ENCODE peak calls at places on chromosomes 4 and X, in six cellular contexts. One of them, this sample, is unnamed.

GRCh38 chr4:67403342-67403741 is 142.0 kb downstream of the CENPC start:
- DNase-seq in frontal cortex: no peak
- DNase-seq in neuronal stem cell: no peak
- DNase-seq in H1: no peak
- DNase-seq in ureter: no peak
- DNase-seq in fibroblast of mammary gland: no peak
- DNase-seq in this sample: no peak

GRCh38 chr4:76984788-76985211 is 35.2 kb downstream of the SEPTIN11 start:
- DNase-seq in frontal cortex: no peak
- DNase-seq in neuronal stem cell: peak
- DNase-seq in H1: no peak
- DNase-seq in ureter: peak
- DNase-seq in fibroblast of mammary gland: peak
- DNase-seq in this sample: no peak

GRCh38 chr4:14650127-14650526 is 352.2 kb upstream of the CPEB2 start:
- DNase-seq in frontal cortex: no peak
- DNase-seq in neuronal stem cell: no peak
- DNase-seq in H1: no peak
- DNase-seq in ureter: no peak
- DNase-seq in fibroblast of mammary gland: peak
- DNase-seq in this sample: no peak

GRCh38 chrX:71540801-71541545 is 8.1 kb downstream of the OGT start:
- DNase-seq in frontal cortex: no peak
- DNase-seq in neuronal stem cell: no peak
- DNase-seq in H1: no peak
- DNase-seq in ureter: no peak
- DNase-seq in fibroblast of mammary gland: no peak
- DNase-seq in this sample: no peak

GRCh38 chr4:41930139-41930831 is 4.9 kb upstream of the TMEM33 start:
- DNase-seq in frontal cortex: no peak
- DNase-seq in neuronal stem cell: no peak
- DNase-seq in H1: no peak
- DNase-seq in ureter: no peak
- DNase-seq in fibroblast of mammary gland: no peak
- DNase-seq in this sample: no peak

GRCh38 chrX:119468930-119469635 is 839 bp downstream of the SLC25A5 start:
- DNase-seq in frontal cortex: peak
- DNase-seq in neuronal stem cell: peak
- DNase-seq in H1: peak
- DNase-seq in ureter: peak
- DNase-seq in fibroblast of mammary gland: peak
- DNase-seq in this sample: peak

GRCh38 chrX:132751043-132751690 is 207.3 kb downstream of the HS6ST2 start:
- DNase-seq in frontal cortex: no peak
- DNase-seq in neuronal stem cell: no peak
- DNase-seq in H1: no peak
- DNase-seq in ureter: no peak
- DNase-seq in fibroblast of mammary gland: no peak
- DNase-seq in this sample: no peak

GRCh38 chrX:75155830-75156525 is at the start of gene ABCB7:
- DNase-seq in frontal cortex: peak
- DNase-seq in neuronal stem cell: peak
- DNase-seq in H1: peak
- DNase-seq in ureter: peak
- DNase-seq in fibroblast of mammary gland: peak
- DNase-seq in this sample: peak

GRCh38 chr4:70601422-70602039 is 9.5 kb downstream of the AMBN start:
- DNase-seq in frontal cortex: no peak
- DNase-seq in neuronal stem cell: peak
- DNase-seq in H1: peak
- DNase-seq in ureter: peak
- DNase-seq in fibroblast of mammary gland: peak
- DNase-seq in this sample: peak

GRCh38 chr4:8268901-8269534 is 536 bp upstream of the HTRA3 start:
- DNase-seq in frontal cortex: no peak
- DNase-seq in neuronal stem cell: no peak
- DNase-seq in H1: no peak
- DNase-seq in ureter: no peak
- DNase-seq in fibroblast of mammary gland: no peak
- DNase-seq in this sample: no peak

GRCh38 chrX:131671714-131672113 is 127.8 kb downstream of the OR13H1 start:
- DNase-seq in frontal cortex: no peak
- DNase-seq in neuronal stem cell: no peak
- DNase-seq in H1: no peak
- DNase-seq in ureter: peak
- DNase-seq in fibroblast of mammary gland: no peak
- DNase-seq in this sample: no peak

GRCh38 chrX:71657267-71657666 is 10.1 kb upstream of the LOC101059915 start:
- DNase-seq in frontal cortex: no peak
- DNase-seq in neuronal stem cell: no peak
- DNase-seq in H1: no peak
- DNase-seq in ureter: no peak
- DNase-seq in fibroblast of mammary gland: peak
- DNase-seq in this sample: no peak

GRCh38 chr4:86011117-86011516 is 348.7 kb downstream of the MAPK10 start:
- DNase-seq in frontal cortex: no peak
- DNase-seq in neuronal stem cell: no peak
- DNase-seq in H1: no peak
- DNase-seq in ureter: no peak
- DNase-seq in fibroblast of mammary gland: peak
- DNase-seq in this sample: no peak

GRCh38 chr4:80005863-80006262 is 67.2 kb downstream of the ANTXR2 start:
- DNase-seq in frontal cortex: no peak
- DNase-seq in neuronal stem cell: no peak
- DNase-seq in H1: no peak
- DNase-seq in ureter: no peak
- DNase-seq in fibroblast of mammary gland: no peak
- DNase-seq in this sample: no peak

GRCh38 chrX:139930923-139931645 is 1.8 kb downstream of the ATP11C start:
- DNase-seq in frontal cortex: no peak
- DNase-seq in neuronal stem cell: no peak
- DNase-seq in H1: no peak
- DNase-seq in ureter: no peak
- DNase-seq in fibroblast of mammary gland: no peak
- DNase-seq in this sample: no peak

GRCh38 chr4:125486354-125486753 is 171.6 kb downstream of the FAT4 start:
- DNase-seq in frontal cortex: no peak
- DNase-seq in neuronal stem cell: no peak
- DNase-seq in H1: no peak
- DNase-seq in ureter: no peak
- DNase-seq in fibroblast of mammary gland: no peak
- DNase-seq in this sample: no peak

GRCh38 chr4:156227321-156227720 is 273.7 kb upstream of the CTSO start:
- DNase-seq in frontal cortex: no peak
- DNase-seq in neuronal stem cell: no peak
- DNase-seq in H1: no peak
- DNase-seq in ureter: no peak
- DNase-seq in fibroblast of mammary gland: no peak
- DNase-seq in this sample: no peak

GRCh38 chr4:101086801-101087586 is 260.3 kb downstream of the PPP3CA start:
- DNase-seq in frontal cortex: no peak
- DNase-seq in neuronal stem cell: no peak
- DNase-seq in H1: peak
- DNase-seq in ureter: no peak
- DNase-seq in fibroblast of mammary gland: no peak
- DNase-seq in this sample: no peak

GRCh38 chrX:4764888-4765287 is 1051.4 kb upstream of the PRKX start:
- DNase-seq in frontal cortex: no peak
- DNase-seq in neuronal stem cell: no peak
- DNase-seq in H1: no peak
- DNase-seq in ureter: no peak
- DNase-seq in fibroblast of mammary gland: no peak
- DNase-seq in this sample: no peak

GRCh38 chr4:73673286-73673685 is 53.0 kb upstream of the RASSF6 start:
- DNase-seq in frontal cortex: no peak
- DNase-seq in neuronal stem cell: no peak
- DNase-seq in H1: no peak
- DNase-seq in ureter: no peak
- DNase-seq in fibroblast of mammary gland: no peak
- DNase-seq in this sample: no peak

GRCh38 chrX:101507372-101507771 is 22.1 kb downstream of the ARMCX4 start:
- DNase-seq in frontal cortex: no peak
- DNase-seq in neuronal stem cell: no peak
- DNase-seq in H1: no peak
- DNase-seq in ureter: no peak
- DNase-seq in fibroblast of mammary gland: no peak
- DNase-seq in this sample: no peak

GRCh38 chr4:140222175-140222574 is 68.2 kb upstream of the MAML3 start:
- DNase-seq in frontal cortex: no peak
- DNase-seq in neuronal stem cell: no peak
- DNase-seq in H1: no peak
- DNase-seq in ureter: no peak
- DNase-seq in fibroblast of mammary gland: peak
- DNase-seq in this sample: no peak

GRCh38 chr4:108031427-108032083 is 41.9 kb downstream of the HADH start:
- DNase-seq in frontal cortex: no peak
- DNase-seq in neuronal stem cell: no peak
- DNase-seq in H1: no peak
- DNase-seq in ureter: no peak
- DNase-seq in fibroblast of mammary gland: peak
- DNase-seq in this sample: no peak

GRCh38 chrX:46913710-46914109 is 1.5 kb downstream of the JADE3 start:
- DNase-seq in frontal cortex: peak
- DNase-seq in neuronal stem cell: peak
- DNase-seq in H1: no peak
- DNase-seq in ureter: peak
- DNase-seq in fibroblast of mammary gland: peak
- DNase-seq in this sample: no peak

GRCh38 chrX:150486011-150486410 is 82.4 kb upstream of the MTM1 start:
- DNase-seq in frontal cortex: no peak
- DNase-seq in neuronal stem cell: no peak
- DNase-seq in H1: no peak
- DNase-seq in ureter: no peak
- DNase-seq in fibroblast of mammary gland: peak
- DNase-seq in this sample: peak

GRCh38 chr4:54091637-54092404 is 8.1 kb upstream of the GSX2 start:
- DNase-seq in frontal cortex: no peak
- DNase-seq in neuronal stem cell: no peak
- DNase-seq in H1: no peak
- DNase-seq in ureter: peak
- DNase-seq in fibroblast of mammary gland: peak
- DNase-seq in this sample: peak

GRCh38 chrX:21047034-21047455 is 327.2 kb upstream of the CNKSR2 start:
- DNase-seq in frontal cortex: no peak
- DNase-seq in neuronal stem cell: no peak
- DNase-seq in H1: peak
- DNase-seq in ureter: no peak
- DNase-seq in fibroblast of mammary gland: no peak
- DNase-seq in this sample: no peak

GRCh38 chr4:86935499-86935832 is 655 bp downstream of the AFF1 start:
- DNase-seq in frontal cortex: peak
- DNase-seq in neuronal stem cell: peak
- DNase-seq in H1: no peak
- DNase-seq in ureter: peak
- DNase-seq in fibroblast of mammary gland: no peak
- DNase-seq in this sample: no peak

GRCh38 chr4:146095091-146095690 is 80.3 kb upstream of the LSM6 start:
- DNase-seq in frontal cortex: no peak
- DNase-seq in neuronal stem cell: peak
- DNase-seq in H1: peak
- DNase-seq in ureter: peak
- DNase-seq in fibroblast of mammary gland: peak
- DNase-seq in this sample: peak

GRCh38 chr4:151983854-151984253 is 223.0 kb upstream of the GATB start:
- DNase-seq in frontal cortex: no peak
- DNase-seq in neuronal stem cell: no peak
- DNase-seq in H1: no peak
- DNase-seq in ureter: no peak
- DNase-seq in fibroblast of mammary gland: no peak
- DNase-seq in this sample: no peak

GRCh38 chr4:15891312-15891711 is 47.2 kb downstream of the FGFBP1 start:
- DNase-seq in frontal cortex: no peak
- DNase-seq in neuronal stem cell: no peak
- DNase-seq in H1: no peak
- DNase-seq in ureter: no peak
- DNase-seq in fibroblast of mammary gland: no peak
- DNase-seq in this sample: no peak

GRCh38 chr4:180057198-180057821 is 2185.9 kb upstream of the TENM3 start:
- DNase-seq in frontal cortex: no peak
- DNase-seq in neuronal stem cell: peak
- DNase-seq in H1: no peak
- DNase-seq in ureter: no peak
- DNase-seq in fibroblast of mammary gland: no peak
- DNase-seq in this sample: no peak

GRCh38 chr4:108060164-108060563 is 70.5 kb downstream of the HADH start:
- DNase-seq in frontal cortex: peak
- DNase-seq in neuronal stem cell: peak
- DNase-seq in H1: no peak
- DNase-seq in ureter: no peak
- DNase-seq in fibroblast of mammary gland: peak
- DNase-seq in this sample: peak